ENCODE peak calls at places on chromosomes 5 and 9, in four cellular contexts. L, E, B and R are unnamed samples.

GRCh38 chr9:19281801-19282200 is 51.3 kb downstream of the DENND4C start:
- DNase-seq in L (no peak), E (no peak), B (no peak), R (no peak)

GRCh38 chr5:120152472-120152871 is 311.6 kb upstream of the PRR16 start:
- DNase-seq in L (no peak), E (no peak), B (no peak), R (peak)

GRCh38 chr9:90547896-90548295 is 94.7 kb downstream of the DIRAS2 start:
- DNase-seq in L (no peak), E (no peak), B (peak), R (no peak)

GRCh38 chr9:116151966-116152381 is 1.6 kb upstream of the PAPPA start:
- DNase-seq in L (no peak), E (no peak), B (no peak), R (peak)

GRCh38 chr9:131446276-131446675 is 52.4 kb downstream of the PRRC2B start:
- DNase-seq in L (no peak), E (no peak), B (no peak), R (no peak)

GRCh38 chr9:136665704-136666363 is 3.1 kb downstream of the EGFL7 start:
- DNase-seq in L (no peak), E (no peak), B (no peak), R (no peak)

GRCh38 chr5:140118294-140118936 is 4.5 kb downstream of the PURA start:
- DNase-seq in L (no peak), E (no peak), B (no peak), R (peak)

GRCh38 chr9:35341585-35341984 is 148.3 kb upstream of the RUSC2 start:
- DNase-seq in L (peak), E (no peak), B (peak), R (peak)

GRCh38 chr9:127203501-127204327 is 60.9 kb upstream of the GARNL3 start:
- DNase-seq in L (no peak), E (no peak), B (no peak), R (no peak)

GRCh38 chr9:127205952-127206351 is 58.6 kb upstream of the GARNL3 start:
- DNase-seq in L (no peak), E (no peak), B (no peak), R (no peak)

GRCh38 chr9:127202461-127203139 is 62.0 kb upstream of the GARNL3 start:
- DNase-seq in L (no peak), E (no peak), B (peak), R (no peak)

GRCh38 chr9:127206666-127207065 is 57.9 kb upstream of the GARNL3 start:
- DNase-seq in L (no peak), E (no peak), B (no peak), R (no peak)

DNA sequence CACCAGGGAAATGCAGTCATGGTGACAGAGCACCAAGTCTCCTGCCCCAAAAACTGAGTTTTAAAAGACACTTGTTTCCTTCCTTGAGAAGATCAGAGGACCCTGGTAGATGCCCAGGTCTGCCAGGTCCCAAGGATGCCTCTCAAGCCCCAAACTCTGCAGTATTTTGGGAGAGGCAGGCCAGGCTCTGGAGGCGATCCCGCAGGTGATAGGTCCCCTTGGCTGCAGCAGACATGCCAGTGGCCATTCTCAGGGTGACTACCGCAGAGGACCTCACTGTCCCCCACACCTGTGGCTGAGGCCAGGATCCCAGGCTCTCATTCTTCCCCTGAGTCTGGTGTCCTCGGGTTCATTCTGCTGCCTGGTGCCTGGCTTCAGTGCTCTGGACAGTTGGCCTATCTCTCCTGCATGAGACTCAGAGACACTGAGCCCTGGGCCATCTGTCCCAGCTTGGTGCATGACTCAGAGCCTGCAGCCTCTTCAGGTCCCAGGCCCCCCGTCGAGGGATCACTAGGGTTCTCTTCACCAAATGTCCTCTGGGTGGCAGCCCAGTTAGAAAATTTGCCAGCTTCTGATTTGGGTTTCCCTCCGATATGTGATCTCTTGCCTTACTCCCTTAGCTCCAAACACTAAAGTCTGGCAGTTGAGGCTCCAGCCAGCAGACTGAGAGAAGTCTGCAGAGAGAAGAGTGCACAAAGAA is 59.7 kb upstream of the GARNL3 start:
- DNase-seq in L (peak), E (no peak), B (peak), R (peak)
- H3K4ac ChIP-seq in L (no peak), E (no peak), B (no peak), R (no peak)

GRCh38 chr9:83330207-83331196 is 207.7 kb downstream of the FRMD3 start:
- DNase-seq in L (no peak), E (no peak), B (no peak), R (no peak)
- H3K56ac ChIP-seq in L (no peak), E (no peak), B (no peak), R (no peak)

GRCh38 chr9:73684601-73685000 is 532.9 kb downstream of the ANXA1 start:
- DNase-seq in L (no peak), E (no peak), B (peak), R (no peak)
- H2BK5ac ChIP-seq in L (no peak), E (peak), B (no peak), R (no peak)

DNA sequence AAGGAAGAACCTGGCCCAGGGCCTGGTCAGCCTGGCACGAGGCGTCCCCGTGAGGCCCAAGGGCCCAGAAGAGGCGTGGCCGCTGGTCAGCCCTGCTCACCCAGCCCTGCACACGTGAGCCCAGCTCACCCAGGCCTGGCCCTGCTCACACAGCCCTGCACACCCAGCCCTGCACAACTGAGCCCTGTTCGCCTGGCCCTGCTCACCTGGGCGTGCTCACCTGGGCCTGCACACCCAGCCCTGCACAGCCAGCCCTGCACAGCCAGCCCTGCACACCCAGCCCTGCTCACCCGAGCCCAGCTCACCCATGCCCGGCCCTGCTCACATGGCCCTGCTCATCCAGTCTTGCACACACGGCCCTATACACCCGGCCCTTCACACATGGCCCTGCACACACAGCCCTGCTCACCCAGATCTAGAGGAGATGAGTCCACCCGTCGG is 2.1 kb downstream of the ZDHHC11 start:
- DNase-seq in L (no peak), E (no peak), B (no peak), R (no peak)
- H3K4ac ChIP-seq in L (no peak), E (no peak), B (no peak), R (no peak)

DNA sequence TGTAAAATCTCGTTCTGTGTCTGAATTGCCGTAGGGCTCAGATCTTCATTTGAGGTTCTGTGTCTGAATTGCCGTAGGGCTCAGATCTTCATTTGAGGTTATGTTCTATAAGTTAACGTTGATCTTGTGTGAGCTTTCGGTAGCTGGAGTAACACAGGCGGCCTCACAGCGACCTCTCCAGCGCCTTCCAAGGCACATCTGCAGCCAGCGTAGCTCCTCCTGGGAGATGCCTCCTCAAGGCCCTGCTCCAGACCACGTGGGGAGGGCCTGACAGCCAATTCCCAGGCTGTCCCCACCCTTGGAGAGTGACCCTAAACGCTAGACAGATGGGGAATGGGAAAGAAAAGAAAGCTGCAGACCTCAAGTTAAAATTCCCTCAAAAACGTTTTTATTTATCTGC is 8.7 kb upstream of the AHRR start:
- DNase-seq in L (no peak), E (no peak), B (no peak), R (no peak)
- H3K56ac ChIP-seq in L (no peak), E (no peak), B (no peak), R (no peak)

DNA sequence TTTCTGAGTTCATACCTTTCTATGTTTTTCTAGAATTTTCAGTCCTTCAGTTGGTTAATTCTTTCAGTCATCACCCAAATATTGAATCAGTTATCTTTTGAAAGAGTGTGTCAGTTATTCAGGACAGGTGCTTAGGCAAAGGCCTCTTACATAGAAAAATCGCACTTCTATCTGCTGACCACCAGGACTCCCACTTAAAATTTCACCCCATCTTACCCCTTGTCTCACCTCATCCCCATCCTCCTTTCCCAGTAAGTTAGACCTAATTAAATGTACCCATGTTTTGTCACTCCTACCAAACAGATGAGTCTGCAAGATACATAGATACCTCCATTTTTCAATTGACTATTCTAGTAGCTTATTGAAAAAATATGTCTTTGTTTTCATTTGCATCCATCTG is 159.9 kb upstream of the PIK3R1 start:
- DNase-seq in L (no peak), E (no peak), B (no peak), R (no peak)
- H2BK5ac ChIP-seq in L (no peak), E (no peak), B (no peak), R (no peak)

GRCh38 chr5:149800563-149801103 is 70.5 kb downstream of the PPARGC1B start:
- DNase-seq in L (no peak), E (no peak), B (no peak), R (no peak)

GRCh38 chr5:149803641-149804468 is 73.7 kb downstream of the PPARGC1B start:
- DNase-seq in L (no peak), E (no peak), B (no peak), R (peak)

GRCh38 chr5:149803153-149803552 is 73.0 kb downstream of the PPARGC1B start:
- DNase-seq in L (no peak), E (no peak), B (no peak), R (no peak)

GRCh38 chr5:149801307-149801985 is 71.3 kb downstream of the PPARGC1B start:
- DNase-seq in L (no peak), E (no peak), B (peak), R (no peak)

DNA sequence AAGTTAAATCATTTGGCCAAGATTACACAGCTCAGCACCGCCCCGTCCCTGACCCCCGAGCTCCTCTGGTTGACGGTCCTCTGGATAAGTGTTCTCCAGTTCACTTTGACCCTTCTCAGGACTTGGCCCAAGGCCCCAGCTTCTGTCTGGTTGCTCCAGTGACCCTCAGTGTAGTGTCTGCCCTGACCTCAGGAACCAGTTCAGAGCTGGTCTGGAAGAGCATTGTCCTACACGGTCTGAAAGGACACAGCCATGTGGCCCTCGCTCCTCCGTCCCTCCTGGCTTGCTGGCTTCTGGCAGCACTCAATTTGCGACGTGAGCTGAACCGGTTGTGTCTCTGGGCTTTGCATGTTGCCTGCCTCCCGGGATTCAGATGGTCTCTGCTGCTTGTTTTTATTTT is 71.9 kb downstream of the PPARGC1B start:
- DNase-seq in L (no peak), E (no peak), B (no peak), R (no peak)
- H3K4ac ChIP-seq in L (no peak), E (no peak), B (no peak), R (peak)

DNA sequence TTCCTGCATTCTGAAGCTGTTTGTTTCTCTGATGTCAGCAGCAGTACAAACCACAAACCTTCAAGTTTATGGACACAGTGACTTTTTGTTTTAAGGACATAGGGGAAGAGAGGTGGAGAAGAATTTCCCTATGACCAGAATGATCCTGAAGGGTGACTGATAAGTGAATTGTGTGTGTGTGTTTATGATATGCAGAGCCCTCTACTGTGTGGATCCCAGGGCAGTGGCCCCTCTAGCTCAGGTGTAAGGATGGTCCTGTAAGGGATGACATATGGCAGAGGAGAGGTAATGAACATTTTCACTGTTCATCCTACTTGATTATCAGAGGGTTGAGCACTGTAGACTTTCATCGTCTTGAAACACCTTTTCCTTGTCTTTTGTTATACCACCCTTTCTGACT is 30.6 kb upstream of the TMED7 start:
- DNase-seq in L (no peak), E (no peak), B (no peak), R (no peak)
- H3K56ac ChIP-seq in L (no peak), E (no peak), B (no peak), R (no peak)

GRCh38 chr5:107556575-107556974 is 114.2 kb downstream of the EFNA5 start:
- DNase-seq in L (no peak), E (no peak), B (no peak), R (no peak)
- H2BK5ac ChIP-seq in L (no peak), E (no peak), B (no peak), R (no peak)